ENCODE peak calls at places on chromosome 6, in seven cellular contexts. One of them, this sample, is unnamed.

GRCh38 chr6:27096834-27097511 is 150.5 kb upstream of the PRSS16 start:
- DNase-seq in CD8-positive, alpha-beta T cell: peak
- DNase-seq in H9: peak
- DNase-seq in AG10803: peak
- DNase-seq in GM10248: peak
- DNase-seq in GM13977: peak
- DNase-seq in body of pancreas: peak
- DNase-seq in this sample: peak

GRCh38 chr6:64712606-64713005 is 994.4 kb downstream of the EYS start:
- DNase-seq in CD8-positive, alpha-beta T cell: no peak
- DNase-seq in H9: no peak
- DNase-seq in AG10803: no peak
- DNase-seq in GM10248: no peak
- DNase-seq in GM13977: no peak
- DNase-seq in body of pancreas: no peak
- DNase-seq in this sample: no peak

GRCh38 chr6:101011165-101011564 is 130.0 kb upstream of the ASCC3 start:
- DNase-seq in CD8-positive, alpha-beta T cell: no peak
- DNase-seq in H9: no peak
- DNase-seq in AG10803: no peak
- DNase-seq in GM10248: no peak
- DNase-seq in GM13977: no peak
- DNase-seq in body of pancreas: no peak
- DNase-seq in this sample: peak

GRCh38 chr6:29071831-29072723 is 15.0 kb downstream of the OR2B3 start:
- DNase-seq in CD8-positive, alpha-beta T cell: no peak
- DNase-seq in H9: peak
- DNase-seq in AG10803: peak
- DNase-seq in GM10248: peak
- DNase-seq in GM13977: peak
- DNase-seq in body of pancreas: peak
- DNase-seq in this sample: peak

GRCh38 chr6:28408076-28408802 is 8.7 kb upstream of the ZSCAN12 start:
- DNase-seq in CD8-positive, alpha-beta T cell: no peak
- DNase-seq in H9: no peak
- DNase-seq in AG10803: no peak
- DNase-seq in GM10248: no peak
- DNase-seq in GM13977: no peak
- DNase-seq in body of pancreas: no peak
- DNase-seq in this sample: no peak

GRCh38 chr6:130827247-130828149 is at the start of gene SMLR1:
- DNase-seq in CD8-positive, alpha-beta T cell: no peak
- DNase-seq in H9: no peak
- DNase-seq in AG10803: no peak
- DNase-seq in GM10248: no peak
- DNase-seq in GM13977: no peak
- DNase-seq in body of pancreas: peak
- DNase-seq in this sample: no peak

GRCh38 chr6:141996823-141997222 is 135.9 kb upstream of the GJE1 start:
- DNase-seq in CD8-positive, alpha-beta T cell: no peak
- DNase-seq in H9: no peak
- DNase-seq in AG10803: no peak
- DNase-seq in GM10248: no peak
- DNase-seq in GM13977: no peak
- DNase-seq in body of pancreas: no peak
- DNase-seq in this sample: no peak

GRCh38 chr6:37587776-37588744 is 88.4 kb upstream of the CCDC167 start:
- DNase-seq in CD8-positive, alpha-beta T cell: no peak
- DNase-seq in H9: no peak
- DNase-seq in AG10803: no peak
- DNase-seq in GM10248: no peak
- DNase-seq in GM13977: no peak
- DNase-seq in body of pancreas: no peak
- DNase-seq in this sample: no peak

GRCh38 chr6:147849401-147849800 is 340.9 kb downstream of the SAMD5 start:
- DNase-seq in CD8-positive, alpha-beta T cell: no peak
- DNase-seq in H9: no peak
- DNase-seq in AG10803: no peak
- DNase-seq in GM10248: no peak
- DNase-seq in GM13977: no peak
- DNase-seq in body of pancreas: no peak
- DNase-seq in this sample: no peak

DNA sequence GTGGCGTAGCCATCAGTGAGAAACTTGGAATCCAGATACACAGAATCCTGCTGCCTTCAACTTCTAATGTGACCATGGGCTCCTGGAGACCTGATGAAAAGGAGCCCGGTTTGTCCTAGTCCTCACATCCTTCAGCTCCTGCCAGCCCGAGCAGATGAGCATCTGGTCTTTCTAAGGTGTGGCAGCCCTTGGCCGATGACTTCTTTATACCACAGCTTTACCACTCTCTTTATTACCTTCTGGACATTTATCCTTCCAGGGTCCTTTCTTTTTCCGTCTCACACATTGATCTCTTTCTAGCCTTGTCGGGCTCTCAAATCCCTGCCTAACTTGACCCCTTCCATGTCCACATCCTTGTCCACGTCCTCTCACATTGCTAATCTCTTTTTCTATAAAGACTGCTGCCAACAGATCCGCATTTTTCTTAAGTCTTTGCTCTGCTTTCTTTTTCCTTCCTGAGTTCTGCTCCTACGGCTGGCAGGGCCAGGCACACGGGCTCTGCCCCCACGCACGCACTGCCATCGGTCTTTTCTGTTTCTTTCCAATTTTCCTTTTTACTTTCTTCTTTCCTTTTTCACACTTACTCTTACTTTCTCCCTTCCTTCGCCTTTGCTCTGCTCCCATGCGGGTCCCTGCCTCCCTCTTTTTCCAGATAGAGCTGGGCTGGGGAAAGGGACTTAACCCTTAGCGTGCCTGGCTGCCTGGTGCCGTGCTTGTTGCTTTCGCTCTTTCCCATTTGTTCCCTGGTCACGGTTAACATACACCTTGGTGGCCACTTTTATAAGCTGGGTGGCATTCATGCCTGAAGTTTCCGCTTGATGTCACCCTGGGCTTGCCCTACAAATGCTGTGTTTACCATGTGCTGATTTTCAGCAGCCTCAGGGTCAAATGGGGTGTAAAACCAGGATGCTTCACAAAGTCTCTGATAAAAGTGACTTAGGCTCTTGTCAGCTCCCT is 9.4 kb upstream of the GMPR start:
- DNase-seq in CD8-positive, alpha-beta T cell: no peak
- DNase-seq in H9: no peak
- DNase-seq in AG10803: no peak
- DNase-seq in GM10248: no peak
- DNase-seq in GM13977: no peak
- DNase-seq in body of pancreas: peak
- DNase-seq in this sample: no peak
- TF ChIP-seq CTCF in CD8-positive, alpha-beta T cell: no peak
- TF ChIP-seq CTCF in H9: no peak
- TF ChIP-seq CTCF in AG10803: no peak
- TF ChIP-seq CTCF in GM10248: no peak
- TF ChIP-seq CTCF in GM13977: peak
- TF ChIP-seq CTCF in body of pancreas: peak
- TF ChIP-seq CTCF in this sample: no peak

GRCh38 chr6:11947063-11947462 is 65.0 kb upstream of the HIVEP1 start:
- DNase-seq in CD8-positive, alpha-beta T cell: no peak
- DNase-seq in H9: no peak
- DNase-seq in AG10803: no peak
- DNase-seq in GM10248: no peak
- DNase-seq in GM13977: no peak
- DNase-seq in body of pancreas: no peak
- DNase-seq in this sample: no peak
- TF ChIP-seq CTCF in CD8-positive, alpha-beta T cell: peak
- TF ChIP-seq CTCF in H9: peak
- TF ChIP-seq CTCF in AG10803: peak
- TF ChIP-seq CTCF in GM10248: no peak
- TF ChIP-seq CTCF in GM13977: no peak
- TF ChIP-seq CTCF in body of pancreas: no peak
- TF ChIP-seq CTCF in this sample: no peak

GRCh38 chr6:115544765-115545409 is 515.8 kb downstream of the FRK start:
- DNase-seq in CD8-positive, alpha-beta T cell: no peak
- DNase-seq in H9: no peak
- DNase-seq in AG10803: peak
- DNase-seq in GM10248: no peak
- DNase-seq in GM13977: no peak
- DNase-seq in body of pancreas: no peak
- DNase-seq in this sample: no peak

GRCh38 chr6:115540077-115540869 is 520.4 kb downstream of the FRK start:
- DNase-seq in CD8-positive, alpha-beta T cell: no peak
- DNase-seq in H9: no peak
- DNase-seq in AG10803: no peak
- DNase-seq in GM10248: no peak
- DNase-seq in GM13977: no peak
- DNase-seq in body of pancreas: no peak
- DNase-seq in this sample: no peak

GRCh38 chr6:115539531-115539930 is 521.2 kb downstream of the FRK start:
- DNase-seq in CD8-positive, alpha-beta T cell: no peak
- DNase-seq in H9: no peak
- DNase-seq in AG10803: no peak
- DNase-seq in GM10248: no peak
- DNase-seq in GM13977: no peak
- DNase-seq in body of pancreas: no peak
- DNase-seq in this sample: no peak

GRCh38 chr6:115545410-115545986 is 515.2 kb downstream of the FRK start:
- DNase-seq in CD8-positive, alpha-beta T cell: no peak
- DNase-seq in H9: peak
- DNase-seq in AG10803: no peak
- DNase-seq in GM10248: no peak
- DNase-seq in GM13977: no peak
- DNase-seq in body of pancreas: no peak
- DNase-seq in this sample: no peak
- TF ChIP-seq CTCF in CD8-positive, alpha-beta T cell: no peak
- TF ChIP-seq CTCF in H9: peak
- TF ChIP-seq CTCF in AG10803: peak
- TF ChIP-seq CTCF in GM10248: no peak
- TF ChIP-seq CTCF in GM13977: peak
- TF ChIP-seq CTCF in body of pancreas: no peak
- TF ChIP-seq CTCF in this sample: no peak

DNA sequence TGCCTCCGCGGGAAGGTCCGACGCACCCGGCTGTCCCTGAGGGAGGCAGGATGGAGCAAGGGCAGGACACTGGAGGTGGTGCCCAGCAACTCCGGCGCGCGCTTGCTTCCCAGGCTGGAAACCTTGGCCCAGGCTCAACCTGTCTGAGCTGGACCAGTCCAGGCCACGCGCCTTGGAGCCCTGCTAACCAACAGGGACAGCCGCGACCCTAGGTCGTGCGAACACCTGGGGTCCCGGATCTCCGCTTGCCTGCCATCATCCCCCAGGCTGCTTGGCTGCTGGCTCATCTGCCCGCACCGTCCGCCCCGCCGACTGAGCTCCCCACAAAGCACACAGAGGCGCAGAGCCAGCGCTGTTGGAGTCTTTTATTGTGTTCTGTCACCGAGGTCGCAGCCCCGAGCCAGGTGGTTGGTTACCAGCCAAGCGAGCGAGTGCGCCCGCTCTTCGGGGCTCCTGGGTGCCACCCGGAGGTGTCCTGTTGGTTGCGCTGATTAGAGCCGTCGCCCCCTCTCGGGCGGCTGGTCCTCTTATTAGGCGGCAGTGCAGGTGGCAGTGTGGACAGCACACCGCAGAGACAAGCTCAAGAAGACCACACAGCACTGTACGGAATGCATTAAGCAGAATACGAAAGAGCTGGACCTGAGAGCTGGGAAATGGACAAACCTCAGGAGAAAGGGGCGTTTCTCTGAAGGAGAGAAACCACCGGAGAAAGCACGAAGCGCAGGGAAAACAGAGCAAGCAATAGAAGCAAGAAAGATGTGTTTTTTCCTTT is 3.8 kb downstream of the COL12A1 start:
- DNase-seq in CD8-positive, alpha-beta T cell: peak
- DNase-seq in H9: peak
- DNase-seq in AG10803: no peak
- DNase-seq in GM10248: peak
- DNase-seq in GM13977: peak
- DNase-seq in body of pancreas: peak
- DNase-seq in this sample: peak
- TF ChIP-seq CTCF in CD8-positive, alpha-beta T cell: no peak
- TF ChIP-seq CTCF in H9: no peak
- TF ChIP-seq CTCF in AG10803: no peak
- TF ChIP-seq CTCF in GM10248: no peak
- TF ChIP-seq CTCF in GM13977: no peak
- TF ChIP-seq CTCF in body of pancreas: no peak
- TF ChIP-seq CTCF in this sample: no peak

GRCh38 chr6:98769546-98769945 is 64.8 kb upstream of the POU3F2 start:
- DNase-seq in CD8-positive, alpha-beta T cell: no peak
- DNase-seq in H9: peak
- DNase-seq in AG10803: no peak
- DNase-seq in GM10248: no peak
- DNase-seq in GM13977: no peak
- DNase-seq in body of pancreas: peak
- DNase-seq in this sample: peak
- TF ChIP-seq CTCF in CD8-positive, alpha-beta T cell: no peak
- TF ChIP-seq CTCF in H9: peak
- TF ChIP-seq CTCF in AG10803: peak
- TF ChIP-seq CTCF in GM10248: peak
- TF ChIP-seq CTCF in GM13977: peak
- TF ChIP-seq CTCF in body of pancreas: no peak
- TF ChIP-seq CTCF in this sample: no peak

DNA sequence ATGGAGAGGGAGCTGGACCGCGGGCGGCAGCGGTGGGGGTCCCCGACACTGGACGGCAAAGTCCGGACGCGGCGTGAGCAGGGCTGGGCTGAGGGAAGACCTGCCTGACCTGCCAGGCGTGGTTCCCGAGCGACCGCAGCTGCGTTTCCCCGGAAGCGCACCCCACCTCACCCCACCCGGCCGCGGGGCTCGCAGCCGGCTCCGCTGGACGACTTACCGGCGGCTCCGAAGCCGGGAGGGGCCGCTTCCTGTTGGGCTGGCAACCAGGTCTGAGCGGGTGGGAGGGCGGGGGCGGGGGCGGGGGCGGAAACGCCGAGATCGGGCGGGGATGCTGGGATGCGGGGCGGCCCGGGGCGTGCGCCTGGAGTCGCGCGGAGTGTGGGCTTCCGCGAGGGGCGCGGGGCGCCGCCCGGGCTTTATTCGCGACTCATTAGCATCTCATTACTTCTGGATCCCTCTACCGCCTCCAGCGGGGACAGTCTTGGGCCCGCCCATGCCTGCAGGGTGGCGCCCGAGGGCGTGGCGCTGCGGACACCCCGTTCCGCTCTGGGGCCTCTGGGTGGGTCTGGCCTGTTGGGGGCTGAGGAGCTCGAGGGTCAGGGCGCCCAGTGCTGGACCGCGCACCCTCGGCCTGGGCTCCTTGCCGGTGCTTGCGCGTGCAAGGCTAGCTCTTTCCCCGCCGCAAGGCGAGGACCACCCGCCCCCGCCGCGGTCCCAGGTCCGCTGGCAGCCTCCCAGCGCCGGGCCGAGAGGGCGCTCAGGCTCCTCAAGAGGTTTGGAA is at the start of gene MICAL1:
- DNase-seq in CD8-positive, alpha-beta T cell: peak
- DNase-seq in H9: peak
- DNase-seq in AG10803: peak
- DNase-seq in GM10248: peak
- DNase-seq in GM13977: peak
- DNase-seq in body of pancreas: peak
- DNase-seq in this sample: peak
- TF ChIP-seq CTCF in CD8-positive, alpha-beta T cell: no peak
- TF ChIP-seq CTCF in H9: peak
- TF ChIP-seq CTCF in AG10803: peak
- TF ChIP-seq CTCF in GM10248: peak
- TF ChIP-seq CTCF in GM13977: peak
- TF ChIP-seq CTCF in body of pancreas: peak
- TF ChIP-seq CTCF in this sample: peak

GRCh38 chr6:31702819-31703716 is at the start of gene ABHD16A:
- DNase-seq in CD8-positive, alpha-beta T cell: peak
- DNase-seq in H9: peak
- DNase-seq in AG10803: peak
- DNase-seq in GM10248: peak
- DNase-seq in GM13977: peak
- DNase-seq in body of pancreas: peak
- DNase-seq in this sample: peak
- TF ChIP-seq CTCF in CD8-positive, alpha-beta T cell: no peak
- TF ChIP-seq CTCF in H9: no peak
- TF ChIP-seq CTCF in AG10803: no peak
- TF ChIP-seq CTCF in GM10248: no peak
- TF ChIP-seq CTCF in GM13977: no peak
- TF ChIP-seq CTCF in body of pancreas: no peak
- TF ChIP-seq CTCF in this sample: peak